ENCODE peak calls at places on chromosome 14, in seven cellular contexts. P is adrenal gland, J is breast epithelium, S is upper lobe of right lung, E is right atrium auricular region, V is tibial artery, Q is psoas muscle. F is an unnamed sample.

GRCh38 chr14:32941668-32942065 is 3.0 kb downstream of the NPAS3 start:
- DNase-seq in J (no peak), Q (no peak), E (no peak), V (no peak), S (no peak), P (no peak), F (no peak)

GRCh38 chr14:26204362-26204953 is 393.4 kb downstream of the NOVA1 start:
- DNase-seq in J (no peak), S (no peak), V (no peak), P (no peak), E (no peak), Q (no peak), F (no peak)

GRCh38 chr14:106556665-106557289 is 1030.4 kb downstream of the TMEM121 start:
- DNase-seq in J (no peak), Q (peak), V (no peak), E (no peak), S (peak), P (peak), F (no peak)

GRCh38 chr14:89330236-89331002 is 86.6 kb downstream of the FOXN3 start:
- DNase-seq in J (no peak), Q (peak), P (peak), E (peak), V (peak), S (no peak), F (peak)

GRCh38 chr14:64410084-64410774 is 22.1 kb downstream of the MTHFD1 start:
- DNase-seq in J (no peak), E (no peak), Q (no peak), S (no peak), P (no peak), V (no peak), F (no peak)

GRCh38 chr14:36757730-36758286 is 96.1 kb downstream of the PAX9 start:
- DNase-seq in E (no peak), P (no peak), S (no peak), Q (no peak), V (no peak), J (no peak), F (no peak)

GRCh38 chr14:66634876-66635275 is 126.9 kb downstream of the GPHN start:
- DNase-seq in Q (no peak), J (no peak), E (no peak), S (no peak), V (no peak), P (no peak), F (no peak)

GRCh38 chr14:103847954-103848719 is 762 bp upstream of the PPP1R13B start:
- DNase-seq in Q (peak), J (no peak), V (peak), E (no peak), P (peak), S (peak), F (peak)

DNA sequence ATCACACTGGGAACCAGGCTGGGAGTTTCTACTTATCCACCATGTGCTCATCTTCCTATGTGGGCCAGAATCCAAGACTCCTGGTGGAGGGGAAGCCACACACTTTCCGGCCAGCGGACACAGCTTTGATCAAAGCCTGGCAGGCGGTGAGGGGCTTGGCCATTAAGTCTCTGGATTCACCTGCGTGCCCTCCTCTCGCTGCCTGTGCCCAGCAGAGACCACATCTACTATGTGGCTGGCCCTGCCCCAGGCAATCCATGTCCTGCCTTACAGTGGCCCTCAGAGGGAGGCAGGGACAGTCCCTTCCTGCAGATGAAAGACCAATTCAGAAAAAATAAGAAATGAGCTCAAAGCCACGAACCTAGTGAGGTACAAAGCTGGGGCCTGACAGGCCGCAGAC is 82.7 kb upstream of the GPR68 start:
- DNase-seq in Q (no peak), E (no peak), P (no peak), S (peak), J (no peak), V (no peak), F (no peak)
- H3K27ac ChIP-seq in Q (no peak), E (no peak), P (no peak), S (peak), J (peak), V (no peak), F (no peak)

GRCh38 chr14:67814826-67815225 is 1.6 kb downstream of the ZFYVE26 start:
- DNase-seq in P (no peak), Q (no peak), E (no peak), S (no peak), V (no peak), J (no peak), F (no peak)
- H3K4me3 ChIP-seq in P (no peak), Q (peak), E (no peak), S (no peak), V (no peak), J (no peak), F (no peak)

GRCh38 chr14:54735424-54735823 is 167.2 kb downstream of the GCH1 start:
- DNase-seq in J (no peak), Q (no peak), P (no peak), E (no peak), V (no peak), S (no peak), F (no peak)

GRCh38 chr14:54739514-54739913 is 163.1 kb downstream of the GCH1 start:
- DNase-seq in P (no peak), V (no peak), S (no peak), J (no peak), Q (no peak), E (no peak), F (no peak)

GRCh38 chr14:54737132-54737711 is 165.4 kb downstream of the GCH1 start:
- DNase-seq in V (no peak), Q (no peak), S (no peak), J (no peak), E (no peak), P (no peak), F (no peak)

GRCh38 chr14:54742492-54743350 is 159.9 kb downstream of the GCH1 start:
- DNase-seq in V (no peak), J (no peak), E (no peak), P (no peak), Q (no peak), S (no peak), F (no peak)

GRCh38 chr14:54738009-54738408 is 164.6 kb downstream of the GCH1 start:
- DNase-seq in P (no peak), S (no peak), E (peak), V (no peak), Q (no peak), J (no peak), F (no peak)
- H3K27ac ChIP-seq in P (no peak), S (no peak), E (peak), V (peak), Q (peak), J (no peak), F (peak)

GRCh38 chr14:22539831-22540230 is 49.2 kb downstream of the DAD1 start:
- DNase-seq in Q (no peak), J (no peak), S (no peak), V (no peak), E (no peak), P (no peak), F (peak)
- H3K4me3 ChIP-seq in Q (no peak), J (no peak), S (no peak), V (no peak), E (no peak), P (no peak), F (no peak)

GRCh38 chr14:96145116-96145864 is 59.3 kb upstream of the BDKRB2 start:
- DNase-seq in E (no peak), P (no peak), Q (no peak), V (no peak), S (no peak), J (no peak), F (no peak)
- H3K27ac ChIP-seq in E (no peak), P (no peak), Q (no peak), V (no peak), S (peak), J (peak), F (peak)

GRCh38 chr14:28762290-28762948 is 4.2 kb upstream of the FOXG1 start:
- DNase-seq in Q (no peak), E (no peak), V (no peak), J (no peak), S (no peak), P (no peak), F (no peak)

GRCh38 chr14:28765169-28765906 is 1.2 kb upstream of the FOXG1 start:
- DNase-seq in E (no peak), P (no peak), Q (no peak), V (no peak), J (no peak), S (no peak), F (no peak)

GRCh38 chr14:28765907-28766504 is 581 bp upstream of the FOXG1 start:
- DNase-seq in J (no peak), V (no peak), S (no peak), E (no peak), P (no peak), Q (no peak), F (no peak)

GRCh38 chr14:28762949-28763313 is 3.7 kb upstream of the FOXG1 start:
- DNase-seq in J (no peak), V (no peak), E (no peak), P (no peak), S (no peak), Q (no peak), F (no peak)

GRCh38 chr14:28763914-28764848 is 2.4 kb upstream of the FOXG1 start:
- DNase-seq in Q (no peak), P (no peak), E (no peak), S (no peak), J (no peak), V (no peak), F (no peak)
- H3K4me3 ChIP-seq in Q (no peak), P (no peak), E (no peak), S (no peak), J (no peak), V (no peak), F (no peak)

DNA sequence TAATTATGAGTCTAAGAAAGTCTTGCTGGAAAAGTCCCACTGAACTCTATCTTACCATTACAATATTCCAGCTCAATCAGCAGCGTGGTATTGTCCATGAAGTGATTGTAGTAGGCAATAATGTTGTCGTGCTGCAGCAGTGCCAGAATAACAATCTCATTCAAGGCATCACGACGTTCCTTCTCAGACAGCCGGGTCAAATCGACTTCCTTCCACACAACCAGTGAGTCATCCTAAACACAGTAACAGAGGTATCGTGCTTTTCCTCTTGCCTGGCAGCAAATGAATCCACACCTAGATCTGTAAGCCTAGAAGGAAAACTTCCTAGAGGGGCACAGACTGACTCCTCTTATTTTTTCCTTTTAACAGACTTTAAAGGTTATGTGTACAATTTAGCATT is 2.9 kb downstream of the NEK9 start:
- DNase-seq in E (peak), S (no peak), Q (no peak), P (no peak), J (no peak), V (no peak), F (no peak)
- H3K27ac ChIP-seq in E (no peak), S (peak), Q (peak), P (peak), J (peak), V (no peak), F (peak)

GRCh38 chr14:21240417-21240816 is 28.8 kb downstream of the HNRNPC start:
- DNase-seq in S (no peak), P (no peak), J (no peak), Q (no peak), E (no peak), V (no peak), F (no peak)
- H3K4me3 ChIP-seq in S (no peak), P (no peak), J (no peak), Q (no peak), E (no peak), V (no peak), F (no peak)